ENCODE peak calls at places on chromosomes 7 and 10, in five cellular contexts. O is keratinocyte, S is psoas muscle, J is tibial artery, C is spleen. W is an unnamed sample.

GRCh38 chr7:14233898-14234174 is 244.4 kb upstream of the ETV1 start:
- DNase-seq in O (no peak), S (no peak), J (no peak), C (no peak), W (no peak)

GRCh38 chr7:146375155-146375554 is 258.6 kb downstream of the CNTNAP2 start:
- DNase-seq in O (no peak), S (no peak), J (no peak), C (no peak), W (no peak)

GRCh38 chr10:124642076-124642710 is 102.0 kb downstream of the FAM53B start:
- DNase-seq in O (no peak), S (no peak), J (no peak), C (peak), W (peak)

GRCh38 chr10:130929422-130930325 is 381.8 kb downstream of the TCERG1L start:
- DNase-seq in O (no peak), S (no peak), J (no peak), C (no peak), W (no peak)

GRCh38 chr7:29878081-29878688 is 71.9 kb downstream of the WIPF3 start:
- DNase-seq in O (no peak), S (no peak), J (no peak), C (no peak), W (no peak)

GRCh38 chr10:100828744-100829102 is 83.3 kb downstream of the PAX2 start:
- DNase-seq in O (no peak), S (no peak), J (no peak), C (no peak), W (no peak)

GRCh38 chr7:5345671-5346070 is 62.9 kb downstream of the SLC29A4 start:
- DNase-seq in O (no peak), S (no peak), J (no peak), C (no peak), W (no peak)

GRCh38 chr7:158193446-158193845 is 394.2 kb downstream of the PTPRN2 start:
- DNase-seq in O (no peak), S (no peak), J (no peak), C (peak), W (no peak)

GRCh38 chr7:37052673-37053072 is 328.4 kb upstream of the AOAH start:
- DNase-seq in O (no peak), S (no peak), J (no peak), C (no peak), W (no peak)

GRCh38 chr7:42617781-42618457 is 294.0 kb downstream of the C7orf25 start:
- DNase-seq in O (no peak), S (no peak), J (no peak), C (no peak), W (no peak)

GRCh38 chr10:64507869-64508609 is 986.8 kb downstream of the REEP3 start:
- DNase-seq in O (no peak), S (no peak), J (no peak), C (no peak), W (no peak)

GRCh38 chr10:43322321-43322720 is 49.1 kb upstream of the FXYD4 start:
- DNase-seq in O (no peak), S (no peak), J (no peak), C (peak), W (no peak)
- H3K4me3 ChIP-seq in O (no peak), S (peak), J (peak), C (no peak), W (peak)

GRCh38 chr10:22999942-23000341 is 72.1 kb downstream of the ARMC3 start:
- DNase-seq in O (no peak), S (no peak), J (no peak), C (no peak), W (no peak)
- TF ChIP-seq CTCF in O (no peak), S (no peak), J (no peak), C (no peak), W (no peak)

GRCh38 chr7:105599551-105599950 is 18.3 kb upstream of the EFCAB10 start:
- DNase-seq in O (no peak), S (no peak), J (no peak), C (no peak), W (no peak)

GRCh38 chr7:105596866-105597265 is 15.6 kb upstream of the EFCAB10 start:
- DNase-seq in O (no peak), S (no peak), J (no peak), C (no peak), W (no peak)

GRCh38 chr7:105602325-105603305 is 21.3 kb upstream of the EFCAB10 start:
- DNase-seq in O (no peak), S (no peak), J (no peak), C (no peak), W (peak)

GRCh38 chr7:105600720-105601550 is 19.6 kb upstream of the EFCAB10 start:
- DNase-seq in O (no peak), S (no peak), J (no peak), C (no peak), W (peak)
- H3K27ac ChIP-seq in O (no peak), S (no peak), J (no peak), C (no peak), W (no peak)

DNA sequence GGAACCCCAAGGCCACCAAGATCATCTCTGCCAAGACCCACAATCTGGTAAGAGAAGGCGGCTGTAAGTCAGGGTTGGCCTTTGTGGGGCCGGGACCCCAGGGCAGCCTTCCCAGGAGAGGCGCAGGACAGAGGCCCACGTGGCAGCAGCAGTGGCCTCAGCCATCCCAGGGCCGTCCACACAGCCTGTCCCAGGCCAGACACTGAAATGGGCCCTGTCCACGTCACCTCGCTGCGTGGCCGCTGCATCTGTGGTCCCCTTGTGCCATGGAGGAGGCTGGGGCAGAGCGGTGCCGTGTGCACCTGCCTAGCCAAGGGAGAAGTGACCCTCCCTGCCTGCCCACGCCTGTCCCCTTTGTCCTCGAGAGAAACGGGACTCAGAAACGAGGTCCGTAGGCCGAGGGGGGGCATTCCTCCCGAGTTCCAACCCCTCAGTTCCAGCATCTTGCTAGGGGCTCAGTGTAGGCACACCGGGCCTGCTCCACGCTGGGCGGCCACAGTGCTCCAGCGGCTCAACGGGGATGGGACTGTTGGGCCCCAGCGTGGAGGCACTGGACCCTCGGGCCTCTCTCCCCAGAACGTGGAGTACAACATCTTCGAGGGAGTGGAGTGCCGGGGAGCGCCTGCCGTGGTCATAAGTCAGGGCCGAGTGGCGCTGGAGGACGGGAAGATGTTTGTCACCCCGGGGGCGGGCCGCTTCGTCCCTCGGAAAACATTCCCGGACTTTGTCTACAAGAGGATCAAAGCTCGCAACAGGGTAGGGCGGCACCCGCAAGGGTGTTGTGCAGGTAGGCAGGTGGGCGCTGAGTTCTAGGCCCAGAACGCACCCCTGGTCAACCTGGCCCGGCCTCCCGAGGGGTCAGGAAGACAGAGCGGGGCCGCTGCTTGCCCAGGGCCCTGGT is 15.6 kb downstream of the DPYSL4 start:
- DNase-seq in O (no peak), S (no peak), J (no peak), C (peak), W (no peak)
- H3K4me3 ChIP-seq in O (no peak), S (no peak), J (no peak), C (no peak), W (no peak)

GRCh38 chr10:49310901-49311561 is 12.1 kb downstream of the C10orf71 start:
- DNase-seq in O (no peak), S (no peak), J (peak), C (peak), W (peak)

GRCh38 chr10:49310460-49310859 is 11.5 kb downstream of the C10orf71 start:
- DNase-seq in O (no peak), S (no peak), J (peak), C (no peak), W (no peak)

GRCh38 chr10:49308881-49309280 is 9.9 kb downstream of the C10orf71 start:
- DNase-seq in O (no peak), S (no peak), J (no peak), C (peak), W (peak)

GRCh38 chr10:49311562-49312236 is 12.7 kb downstream of the C10orf71 start:
- DNase-seq in O (no peak), S (peak), J (no peak), C (peak), W (peak)

GRCh38 chr10:49309691-49310371 is 10.9 kb downstream of the C10orf71 start:
- DNase-seq in O (no peak), S (no peak), J (peak), C (peak), W (peak)
- TF ChIP-seq CTCF in O (no peak), S (no peak), J (no peak), C (no peak), W (no peak)